ENCODE peak calls at places on chromosomes 7 and 10, in nine cellular contexts. One of them, this sample, is unnamed.

GRCh38 chr7:31811650-31812461 is 124.8 kb downstream of the PPP1R17 start:
- DNase-seq in prostate gland: no peak
- DNase-seq in RWPE2: no peak
- DNase-seq in WERI-Rb-1: no peak
- DNase-seq in small intestine: peak
- DNase-seq in fibroblast of lung: peak
- DNase-seq in astrocyte: peak
- DNase-seq in ovary: no peak
- DNase-seq in transverse colon: no peak
- DNase-seq in this sample: peak

GRCh38 chr10:27893320-27894014 is 105.4 kb downstream of the ODAD2 start:
- DNase-seq in transverse colon: no peak
- DNase-seq in RWPE2: no peak
- DNase-seq in WERI-Rb-1: no peak
- DNase-seq in astrocyte: peak
- DNase-seq in prostate gland: no peak
- DNase-seq in small intestine: peak
- DNase-seq in ovary: no peak
- DNase-seq in fibroblast of lung: peak
- DNase-seq in this sample: peak

GRCh38 chr7:51316262-51316665 is 345 bp downstream of the COBL start:
- DNase-seq in astrocyte: no peak
- DNase-seq in transverse colon: peak
- DNase-seq in fibroblast of lung: no peak
- DNase-seq in RWPE2: no peak
- DNase-seq in small intestine: peak
- DNase-seq in ovary: no peak
- DNase-seq in prostate gland: peak
- DNase-seq in WERI-Rb-1: peak
- DNase-seq in this sample: no peak

GRCh38 chr7:74092964-74093339 is 9.3 kb downstream of the LIMK1 start:
- DNase-seq in astrocyte: no peak
- DNase-seq in small intestine: no peak
- DNase-seq in ovary: peak
- DNase-seq in fibroblast of lung: peak
- DNase-seq in WERI-Rb-1: no peak
- DNase-seq in RWPE2: no peak
- DNase-seq in transverse colon: peak
- DNase-seq in prostate gland: no peak
- DNase-seq in this sample: no peak

GRCh38 chr10:122157451-122157850 is 113.6 kb upstream of the BTBD16 start:
- DNase-seq in small intestine: no peak
- DNase-seq in RWPE2: no peak
- DNase-seq in ovary: no peak
- DNase-seq in fibroblast of lung: peak
- DNase-seq in transverse colon: no peak
- DNase-seq in astrocyte: no peak
- DNase-seq in WERI-Rb-1: no peak
- DNase-seq in prostate gland: no peak
- DNase-seq in this sample: no peak

GRCh38 chr7:81676813-81677212 is 93.0 kb downstream of the HGF start:
- DNase-seq in ovary: no peak
- DNase-seq in fibroblast of lung: peak
- DNase-seq in astrocyte: peak
- DNase-seq in RWPE2: no peak
- DNase-seq in prostate gland: no peak
- DNase-seq in small intestine: no peak
- DNase-seq in transverse colon: no peak
- DNase-seq in WERI-Rb-1: no peak
- DNase-seq in this sample: peak

GRCh38 chr10:93458821-93459257 is 23.3 kb downstream of the MYOF start:
- DNase-seq in fibroblast of lung: peak
- DNase-seq in ovary: peak
- DNase-seq in astrocyte: peak
- DNase-seq in small intestine: peak
- DNase-seq in transverse colon: peak
- DNase-seq in prostate gland: peak
- DNase-seq in RWPE2: peak
- DNase-seq in WERI-Rb-1: no peak
- DNase-seq in this sample: peak

GRCh38 chr7:155521007-155521742 is 25.2 kb downstream of the CNPY1 start:
- DNase-seq in WERI-Rb-1: no peak
- DNase-seq in ovary: no peak
- DNase-seq in astrocyte: no peak
- DNase-seq in transverse colon: no peak
- DNase-seq in prostate gland: no peak
- DNase-seq in RWPE2: no peak
- DNase-seq in fibroblast of lung: no peak
- DNase-seq in small intestine: no peak
- DNase-seq in this sample: no peak

GRCh38 chr7:47939425-47940036 is 8.7 kb downstream of the PKD1L1 start:
- DNase-seq in fibroblast of lung: no peak
- DNase-seq in astrocyte: no peak
- DNase-seq in ovary: no peak
- DNase-seq in WERI-Rb-1: no peak
- DNase-seq in transverse colon: no peak
- DNase-seq in RWPE2: no peak
- DNase-seq in prostate gland: no peak
- DNase-seq in small intestine: no peak
- DNase-seq in this sample: no peak

GRCh38 chr7:155763721-155764431 is 48.4 kb downstream of the SHH start:
- DNase-seq in small intestine: no peak
- DNase-seq in WERI-Rb-1: no peak
- DNase-seq in astrocyte: peak
- DNase-seq in RWPE2: no peak
- DNase-seq in ovary: no peak
- DNase-seq in prostate gland: no peak
- DNase-seq in fibroblast of lung: peak
- DNase-seq in transverse colon: no peak
- DNase-seq in this sample: peak

GRCh38 chr10:78980354-78980753 is 88.4 kb upstream of the ZMIZ1 start:
- DNase-seq in WERI-Rb-1: no peak
- DNase-seq in prostate gland: no peak
- DNase-seq in fibroblast of lung: no peak
- DNase-seq in transverse colon: no peak
- DNase-seq in RWPE2: no peak
- DNase-seq in small intestine: no peak
- DNase-seq in ovary: no peak
- DNase-seq in astrocyte: no peak
- DNase-seq in this sample: no peak

GRCh38 chr7:15801041-15801440 is 114.6 kb upstream of the MEOX2 start:
- DNase-seq in transverse colon: no peak
- DNase-seq in RWPE2: no peak
- DNase-seq in ovary: no peak
- DNase-seq in small intestine: no peak
- DNase-seq in prostate gland: no peak
- DNase-seq in WERI-Rb-1: no peak
- DNase-seq in fibroblast of lung: peak
- DNase-seq in astrocyte: no peak
- DNase-seq in this sample: peak

GRCh38 chr7:103065666-103066065 is 8.9 kb downstream of the FBXL13 start:
- DNase-seq in fibroblast of lung: peak
- DNase-seq in WERI-Rb-1: peak
- DNase-seq in RWPE2: no peak
- DNase-seq in ovary: no peak
- DNase-seq in small intestine: peak
- DNase-seq in transverse colon: peak
- DNase-seq in prostate gland: no peak
- DNase-seq in astrocyte: no peak
- DNase-seq in this sample: peak

GRCh38 chr7:154304740-154305679 is 252.8 kb downstream of the DPP6 start:
- DNase-seq in RWPE2: no peak
- DNase-seq in fibroblast of lung: no peak
- DNase-seq in small intestine: no peak
- DNase-seq in transverse colon: no peak
- DNase-seq in astrocyte: no peak
- DNase-seq in prostate gland: no peak
- DNase-seq in WERI-Rb-1: no peak
- DNase-seq in ovary: no peak
- DNase-seq in this sample: no peak

DNA sequence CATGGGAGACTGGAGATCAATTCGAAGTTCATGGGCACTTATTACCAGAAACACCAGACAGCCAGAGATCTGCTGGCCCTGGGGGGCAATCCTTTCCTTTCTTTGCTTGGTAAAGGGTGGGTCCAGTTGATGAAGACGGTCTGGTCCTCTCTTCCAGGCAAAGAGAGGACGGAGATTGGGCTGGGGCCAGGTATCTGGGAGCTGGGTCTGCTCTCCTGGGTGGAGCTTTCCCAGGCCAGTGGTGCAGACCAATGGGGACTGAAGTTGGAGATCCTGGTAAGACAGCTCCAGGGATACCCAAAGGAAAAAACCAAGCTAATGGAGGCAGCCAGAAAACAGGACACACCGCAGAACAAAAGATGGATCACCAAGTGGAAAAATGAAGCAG is 18.3 kb downstream of the NOD1 start:
- DNase-seq in WERI-Rb-1: no peak
- DNase-seq in fibroblast of lung: no peak
- DNase-seq in prostate gland: no peak
- DNase-seq in RWPE2: no peak
- DNase-seq in astrocyte: no peak
- DNase-seq in ovary: no peak
- DNase-seq in transverse colon: no peak
- DNase-seq in small intestine: no peak
- DNase-seq in this sample: no peak
- H3K4me3 ChIP-seq in WERI-Rb-1: no peak
- H3K4me3 ChIP-seq in fibroblast of lung: no peak
- H3K4me3 ChIP-seq in prostate gland: no peak
- H3K4me3 ChIP-seq in RWPE2: no peak
- H3K4me3 ChIP-seq in astrocyte: no peak
- H3K4me3 ChIP-seq in ovary: no peak
- H3K4me3 ChIP-seq in transverse colon: no peak
- H3K4me3 ChIP-seq in small intestine: no peak
- H3K4me3 ChIP-seq in this sample: peak

GRCh38 chr10:90847436-90847835 is 10.4 kb downstream of the HTR7 start:
- DNase-seq in astrocyte: peak
- DNase-seq in small intestine: no peak
- DNase-seq in WERI-Rb-1: no peak
- DNase-seq in transverse colon: no peak
- DNase-seq in prostate gland: peak
- DNase-seq in RWPE2: no peak
- DNase-seq in ovary: no peak
- DNase-seq in fibroblast of lung: peak
- DNase-seq in this sample: peak
- H3K4me3 ChIP-seq in astrocyte: no peak
- H3K4me3 ChIP-seq in small intestine: no peak
- H3K4me3 ChIP-seq in WERI-Rb-1: no peak
- H3K4me3 ChIP-seq in transverse colon: no peak
- H3K4me3 ChIP-seq in prostate gland: no peak
- H3K4me3 ChIP-seq in RWPE2: no peak
- H3K4me3 ChIP-seq in ovary: no peak
- H3K4me3 ChIP-seq in fibroblast of lung: no peak
- H3K4me3 ChIP-seq in this sample: no peak

DNA sequence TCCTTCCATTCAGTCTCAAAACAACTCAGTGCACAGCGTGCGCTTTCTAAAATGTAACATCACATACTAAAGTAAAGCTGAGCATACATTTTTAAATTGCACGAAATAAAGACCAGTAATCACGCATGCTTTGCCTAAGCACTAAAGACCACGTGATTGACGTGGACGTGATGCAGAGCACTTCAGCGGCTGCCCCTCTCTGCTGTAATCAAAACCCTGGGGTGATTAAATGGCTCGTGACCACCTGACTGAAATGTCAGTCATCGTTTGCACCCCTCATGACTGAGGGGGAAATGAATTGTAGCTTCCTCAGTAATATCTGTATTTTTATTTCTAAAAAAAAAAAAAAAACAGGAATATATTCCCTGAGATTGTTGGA is 148.0 kb upstream of the RSU1 start:
- DNase-seq in small intestine: no peak
- DNase-seq in WERI-Rb-1: no peak
- DNase-seq in astrocyte: no peak
- DNase-seq in prostate gland: no peak
- DNase-seq in RWPE2: no peak
- DNase-seq in transverse colon: no peak
- DNase-seq in fibroblast of lung: no peak
- DNase-seq in ovary: no peak
- DNase-seq in this sample: no peak
- H3K4me3 ChIP-seq in small intestine: no peak
- H3K4me3 ChIP-seq in WERI-Rb-1: no peak
- H3K4me3 ChIP-seq in astrocyte: no peak
- H3K4me3 ChIP-seq in prostate gland: no peak
- H3K4me3 ChIP-seq in RWPE2: no peak
- H3K4me3 ChIP-seq in transverse colon: no peak
- H3K4me3 ChIP-seq in fibroblast of lung: no peak
- H3K4me3 ChIP-seq in ovary: no peak
- H3K4me3 ChIP-seq in this sample: no peak

GRCh38 chr7:84055904-84056615 is 138.5 kb downstream of the SEMA3A start:
- DNase-seq in fibroblast of lung: peak
- DNase-seq in astrocyte: peak
- DNase-seq in small intestine: no peak
- DNase-seq in transverse colon: no peak
- DNase-seq in ovary: no peak
- DNase-seq in RWPE2: no peak
- DNase-seq in WERI-Rb-1: no peak
- DNase-seq in prostate gland: no peak
- DNase-seq in this sample: no peak
- H3K4me3 ChIP-seq in fibroblast of lung: no peak
- H3K4me3 ChIP-seq in astrocyte: no peak
- H3K4me3 ChIP-seq in small intestine: no peak
- H3K4me3 ChIP-seq in transverse colon: no peak
- H3K4me3 ChIP-seq in ovary: no peak
- H3K4me3 ChIP-seq in RWPE2: no peak
- H3K4me3 ChIP-seq in WERI-Rb-1: no peak
- H3K4me3 ChIP-seq in prostate gland: no peak
- H3K4me3 ChIP-seq in this sample: no peak

GRCh38 chr10:86954681-86955500 is 2.5 kb downstream of the MMRN2 start:
- DNase-seq in fibroblast of lung: no peak
- DNase-seq in small intestine: no peak
- DNase-seq in astrocyte: no peak
- DNase-seq in ovary: no peak
- DNase-seq in transverse colon: no peak
- DNase-seq in WERI-Rb-1: no peak
- DNase-seq in RWPE2: peak
- DNase-seq in prostate gland: no peak
- DNase-seq in this sample: no peak

GRCh38 chr10:86955501-86956194 is 1.8 kb downstream of the MMRN2 start:
- DNase-seq in transverse colon: no peak
- DNase-seq in fibroblast of lung: no peak
- DNase-seq in ovary: no peak
- DNase-seq in small intestine: no peak
- DNase-seq in astrocyte: no peak
- DNase-seq in prostate gland: no peak
- DNase-seq in RWPE2: peak
- DNase-seq in WERI-Rb-1: no peak
- DNase-seq in this sample: no peak

GRCh38 chr10:86956841-86957448 is 470 bp downstream of the MMRN2 start:
- DNase-seq in small intestine: no peak
- DNase-seq in astrocyte: no peak
- DNase-seq in transverse colon: no peak
- DNase-seq in WERI-Rb-1: no peak
- DNase-seq in fibroblast of lung: no peak
- DNase-seq in RWPE2: no peak
- DNase-seq in prostate gland: no peak
- DNase-seq in ovary: no peak
- DNase-seq in this sample: no peak

GRCh38 chr10:86957471-86958108 is at the start of gene MMRN2:
- DNase-seq in transverse colon: no peak
- DNase-seq in fibroblast of lung: no peak
- DNase-seq in prostate gland: no peak
- DNase-seq in WERI-Rb-1: no peak
- DNase-seq in ovary: no peak
- DNase-seq in RWPE2: no peak
- DNase-seq in small intestine: no peak
- DNase-seq in astrocyte: no peak
- DNase-seq in this sample: no peak

GRCh38 chr10:86956195-86956840 is 1.1 kb downstream of the MMRN2 start:
- DNase-seq in small intestine: no peak
- DNase-seq in prostate gland: no peak
- DNase-seq in astrocyte: no peak
- DNase-seq in WERI-Rb-1: no peak
- DNase-seq in fibroblast of lung: no peak
- DNase-seq in ovary: no peak
- DNase-seq in transverse colon: no peak
- DNase-seq in RWPE2: no peak
- DNase-seq in this sample: no peak
- H3K4me3 ChIP-seq in small intestine: no peak
- H3K4me3 ChIP-seq in prostate gland: peak
- H3K4me3 ChIP-seq in astrocyte: no peak
- H3K4me3 ChIP-seq in WERI-Rb-1: no peak
- H3K4me3 ChIP-seq in fibroblast of lung: no peak
- H3K4me3 ChIP-seq in ovary: peak
- H3K4me3 ChIP-seq in transverse colon: no peak
- H3K4me3 ChIP-seq in RWPE2: no peak
- H3K4me3 ChIP-seq in this sample: no peak